ENCODE peak calls at places on chromosomes 5 and 9, in eight cellular contexts. P is activated effector memory CD4-positive, alpha-beta T cell treated with anti-CD3 and anti-CD28 coated beads, Interleukin-2, amount 50 U/mL, for 16 hours; D is lower lobe of right lung; B is NCI-H510A treated with DMSO at 0.1 percent for 48 hours; Q is IMR-90; R is chondrocyte; E is activated T-helper 2 cell treated with anti-CD3 and anti-CD28 coated beads, Interferon-gamma antibody, Interleukin-2, Interleukin-4, amounts not matched to agents 10 μg/mL and 5 μg/mL and 100 μg/mL, durations not matched to agents 14 hours and 24 hours and 36 hours; U is CD8-positive, alpha-beta memory T cell. F is an unnamed sample.

GRCh38 chr5:175867587-175868347 is 3.6 kb upstream of the CPLX2 start:
- DNase-seq in B (peak; percentile 34), Q (no peak), D (no peak), P (no peak), E (no peak), U (no peak), R (no peak), F (no peak)

GRCh38 chr5:6907320-6907918 is 194.2 kb downstream of the TENT4A start:
- DNase-seq in Q (no peak), R (no peak), E (no peak), P (no peak), U (no peak), D (no peak), B (peak; percentile 12), F (no peak)

GRCh38 chr5:33311893-33312292 is 128.9 kb upstream of the TARS1 start:
- DNase-seq in D (no peak), R (no peak), P (no peak), B (no peak), U (no peak), Q (peak; percentile 99), E (no peak), F (no peak)

GRCh38 chr5:40494631-40495030 is 185.1 kb upstream of the PTGER4 start:
- DNase-seq in P (no peak), E (no peak), R (no peak), Q (no peak), D (no peak), U (no peak), B (no peak), F (no peak)

GRCh38 chr9:98552306-98552705 is 156.4 kb downstream of the GABBR2 start:
- DNase-seq in D (no peak), Q (peak; percentile 75), E (no peak), B (no peak), P (no peak), U (no peak), R (no peak), F (no peak)

GRCh38 chr5:33841829-33842228 is 50.0 kb downstream of the ADAMTS12 start:
- DNase-seq in U (no peak), P (no peak), B (no peak), R (no peak), E (no peak), Q (peak; percentile 27), D (no peak), F (no peak)

GRCh38 chr5:140076788-140077187 is 33.7 kb upstream of the NRG2 start:
- DNase-seq in Q (no peak), U (no peak), R (no peak), P (no peak), E (no peak), D (no peak), B (no peak), F (no peak)

GRCh38 chr5:175822225-175822624 is 49.2 kb upstream of the CPLX2 start:
- DNase-seq in B (no peak), P (no peak), E (no peak), R (no peak), D (no peak), U (no peak), Q (no peak), F (no peak)

GRCh38 chr9:132458432-132458831 is 48.4 kb downstream of the CFAP77 start:
- DNase-seq in Q (no peak), R (no peak), U (no peak), B (no peak), P (no peak), E (no peak), D (no peak), F (no peak)

GRCh38 chr9:34098307-34098706 is 28.2 kb downstream of the DCAF12 start:
- DNase-seq in E (no peak), D (no peak), Q (no peak), B (no peak), R (no peak), U (no peak), P (no peak), F (no peak)

GRCh38 chr9:122099271-122099869 is 6.3 kb upstream of the TTLL11 start:
- DNase-seq in R (no peak), Q (peak; percentile 74), U (peak; percentile 72), D (peak; percentile 90), B (peak; percentile 58), E (peak; percentile 54), P (peak; percentile 93), F (peak; percentile 91)

GRCh38 chr9:16532681-16533450 is 337.6 kb downstream of the BNC2 start:
- DNase-seq in U (no peak), Q (peak; percentile 91), R (no peak), D (no peak), P (no peak), E (no peak), B (no peak), F (no peak)

GRCh38 chr5:100691085-100691484 is 155.9 kb downstream of the FAM174A start:
- DNase-seq in B (no peak), P (no peak), D (no peak), Q (no peak), U (no peak), E (no peak), R (no peak), F (no peak)

GRCh38 chr9:75146229-75146628 is 57.9 kb downstream of the OSTF1 start:
- DNase-seq in P (no peak), R (no peak), E (no peak), B (no peak), Q (peak; percentile 75), U (no peak), D (no peak), F (no peak)

GRCh38 chr9:107345327-107345726 is 62.2 kb downstream of the RAD23B start:
- DNase-seq in P (no peak), U (no peak), E (no peak), D (no peak), R (no peak), Q (no peak), B (no peak), F (no peak)

GRCh38 chr9:115691097-115691496 is 462.5 kb upstream of the PAPPA start:
- DNase-seq in Q (peak; percentile 99), P (no peak), R (no peak), B (no peak), U (no peak), D (no peak), E (no peak), F (no peak)

GRCh38 chr9:108184941-108185340 is 670.8 kb downstream of the ACTL7B start:
- DNase-seq in B (no peak), D (no peak), E (no peak), Q (peak; percentile 34), R (no peak), U (no peak), P (no peak), F (no peak)

GRCh38 chr5:73950441-73950873 is 324.5 kb downstream of the ARHGEF28 start:
- DNase-seq in B (no peak), R (no peak), Q (peak; percentile 21), U (no peak), E (no peak), D (no peak), P (no peak), F (no peak)

GRCh38 chr5:115884704-115885103 is 43.0 kb downstream of the AP3S1 start:
- DNase-seq in D (no peak), R (no peak), U (no peak), P (no peak), E (no peak), B (no peak), Q (no peak), F (no peak)

GRCh38 chr9:114240216-114240615 is 82.7 kb upstream of the ORM1 start:
- DNase-seq in E (no peak), P (no peak), Q (no peak), D (no peak), U (no peak), B (no peak), R (no peak), F (no peak)

GRCh38 chr5:58459276-58459859 is 518 bp downstream of the PLK2 start:
- DNase-seq in P (no peak), Q (peak; percentile 38), U (no peak), R (no peak), D (peak; percentile 59), E (no peak), B (peak; percentile 0), F (peak; percentile 78)

GRCh38 chr9:122053546-122053945 is 39.6 kb downstream of the TTLL11 start:
- DNase-seq in Q (no peak), B (no peak), U (no peak), E (no peak), P (no peak), R (no peak), D (no peak), F (no peak)

GRCh38 chr5:139137703-139138102 is 60.5 kb downstream of the SIL1 start:
- DNase-seq in B (peak; percentile 44), P (no peak), Q (peak; percentile 26), D (no peak), E (no peak), U (no peak), R (no peak), F (no peak)

GRCh38 chr5:37799865-37800421 is 39.9 kb downstream of the GDNF start:
- DNase-seq in P (no peak), D (no peak), E (no peak), B (no peak), R (no peak), U (no peak), Q (no peak), F (no peak)

F was measured in cardiac septum.